ENCODE peak calls at places on chromosome 14, in five cellular contexts. One of them, this sample, is unnamed.

GRCh38 chr14:90717916-90718315 is 98.3 kb downstream of the TTC7B start:
- DNase-seq in A549: no peak
- DNase-seq in uterus: no peak
- DNase-seq in heart left ventricle: no peak
- DNase-seq in spleen: no peak
- DNase-seq in this sample: no peak

GRCh38 chr14:100287202-100287997 is 18.8 kb downstream of the SLC25A29 start:
- DNase-seq in spleen: no peak
- DNase-seq in heart left ventricle: no peak
- DNase-seq in A549: no peak
- DNase-seq in uterus: no peak
- DNase-seq in this sample: no peak

GRCh38 chr14:22524784-22525161 is 64.3 kb downstream of the DAD1 start:
- DNase-seq in spleen: no peak
- DNase-seq in heart left ventricle: no peak
- DNase-seq in uterus: no peak
- DNase-seq in A549: no peak
- DNase-seq in this sample: no peak

GRCh38 chr14:48398675-48399282 is 723.4 kb upstream of the MDGA2 start:
- DNase-seq in A549: peak
- DNase-seq in uterus: no peak
- DNase-seq in heart left ventricle: no peak
- DNase-seq in spleen: no peak
- DNase-seq in this sample: no peak

GRCh38 chr14:64337901-64338615 is 43.9 kb upstream of the ESR2 start:
- DNase-seq in uterus: no peak
- DNase-seq in spleen: peak
- DNase-seq in A549: peak
- DNase-seq in heart left ventricle: no peak
- DNase-seq in this sample: peak

GRCh38 chr14:22448035-22448904 is 140.8 kb downstream of the DAD1 start:
- DNase-seq in A549: no peak
- DNase-seq in heart left ventricle: no peak
- DNase-seq in spleen: peak
- DNase-seq in uterus: no peak
- DNase-seq in this sample: no peak

GRCh38 chr14:77653473-77653872 is 37.0 kb upstream of the SPTLC2 start:
- DNase-seq in uterus: no peak
- DNase-seq in spleen: peak
- DNase-seq in A549: no peak
- DNase-seq in heart left ventricle: no peak
- DNase-seq in this sample: no peak

GRCh38 chr14:104970231-104971068 is 7.7 kb downstream of the AHNAK2 start:
- DNase-seq in spleen: peak
- DNase-seq in uterus: peak
- DNase-seq in heart left ventricle: no peak
- DNase-seq in A549: peak
- DNase-seq in this sample: peak

GRCh38 chr14:68146812-68147211 is 327.2 kb downstream of the RAD51B start:
- DNase-seq in A549: peak
- DNase-seq in heart left ventricle: no peak
- DNase-seq in uterus: no peak
- DNase-seq in spleen: no peak
- DNase-seq in this sample: peak

GRCh38 chr14:37122288-37122687 is 50.1 kb downstream of the SLC25A21 start:
- DNase-seq in heart left ventricle: no peak
- DNase-seq in spleen: no peak
- DNase-seq in uterus: no peak
- DNase-seq in A549: peak
- DNase-seq in this sample: no peak

GRCh38 chr14:70754989-70755388 is 54.3 kb downstream of the MAP3K9 start:
- DNase-seq in uterus: no peak
- DNase-seq in heart left ventricle: no peak
- DNase-seq in A549: peak
- DNase-seq in spleen: no peak
- DNase-seq in this sample: no peak

GRCh38 chr14:77407158-77407557 is 16.2 kb downstream of the NOXRED1 start:
- DNase-seq in uterus: no peak
- DNase-seq in spleen: no peak
- DNase-seq in A549: no peak
- DNase-seq in heart left ventricle: no peak
- DNase-seq in this sample: no peak

GRCh38 chr14:64721899-64722298 is 17.7 kb downstream of the PLEKHG3 start:
- DNase-seq in A549: no peak
- DNase-seq in heart left ventricle: no peak
- DNase-seq in uterus: no peak
- DNase-seq in spleen: no peak
- DNase-seq in this sample: no peak

GRCh38 chr14:32565256-32565655 is 236.2 kb downstream of the AKAP6 start:
- DNase-seq in spleen: no peak
- DNase-seq in uterus: no peak
- DNase-seq in heart left ventricle: no peak
- DNase-seq in A549: no peak
- DNase-seq in this sample: no peak

GRCh38 chr14:71361335-71361734 is 454.1 kb downstream of the PCNX1 start:
- DNase-seq in uterus: no peak
- DNase-seq in A549: no peak
- DNase-seq in heart left ventricle: no peak
- DNase-seq in spleen: no peak
- DNase-seq in this sample: no peak

GRCh38 chr14:76767681-76768055 is 6.4 kb downstream of the VASH1 start:
- DNase-seq in spleen: peak
- DNase-seq in A549: no peak
- DNase-seq in heart left ventricle: no peak
- DNase-seq in uterus: peak
- DNase-seq in this sample: peak

GRCh38 chr14:77024171-77024627 is 4.3 kb downstream of the IRF2BPL start:
- DNase-seq in A549: peak
- DNase-seq in spleen: no peak
- DNase-seq in uterus: peak
- DNase-seq in heart left ventricle: peak
- DNase-seq in this sample: no peak

GRCh38 chr14:94329857-94330256 is 6.7 kb upstream of the SERPINA6 start:
- DNase-seq in uterus: no peak
- DNase-seq in heart left ventricle: no peak
- DNase-seq in spleen: no peak
- DNase-seq in A549: no peak
- DNase-seq in this sample: no peak

GRCh38 chr14:67187210-67187609 is 2.0 kb upstream of the GARIN2 start:
- DNase-seq in uterus: no peak
- DNase-seq in heart left ventricle: no peak
- DNase-seq in spleen: no peak
- DNase-seq in A549: peak
- DNase-seq in this sample: no peak

GRCh38 chr14:77032854-77033621 is 4.5 kb upstream of the IRF2BPL start:
- DNase-seq in heart left ventricle: peak
- DNase-seq in spleen: peak
- DNase-seq in A549: peak
- DNase-seq in uterus: peak
- DNase-seq in this sample: peak

GRCh38 chr14:52895000-52895399 is 55.9 kb downstream of the FERMT2 start:
- DNase-seq in uterus: no peak
- DNase-seq in spleen: no peak
- DNase-seq in A549: no peak
- DNase-seq in heart left ventricle: no peak
- DNase-seq in this sample: no peak

DNA sequence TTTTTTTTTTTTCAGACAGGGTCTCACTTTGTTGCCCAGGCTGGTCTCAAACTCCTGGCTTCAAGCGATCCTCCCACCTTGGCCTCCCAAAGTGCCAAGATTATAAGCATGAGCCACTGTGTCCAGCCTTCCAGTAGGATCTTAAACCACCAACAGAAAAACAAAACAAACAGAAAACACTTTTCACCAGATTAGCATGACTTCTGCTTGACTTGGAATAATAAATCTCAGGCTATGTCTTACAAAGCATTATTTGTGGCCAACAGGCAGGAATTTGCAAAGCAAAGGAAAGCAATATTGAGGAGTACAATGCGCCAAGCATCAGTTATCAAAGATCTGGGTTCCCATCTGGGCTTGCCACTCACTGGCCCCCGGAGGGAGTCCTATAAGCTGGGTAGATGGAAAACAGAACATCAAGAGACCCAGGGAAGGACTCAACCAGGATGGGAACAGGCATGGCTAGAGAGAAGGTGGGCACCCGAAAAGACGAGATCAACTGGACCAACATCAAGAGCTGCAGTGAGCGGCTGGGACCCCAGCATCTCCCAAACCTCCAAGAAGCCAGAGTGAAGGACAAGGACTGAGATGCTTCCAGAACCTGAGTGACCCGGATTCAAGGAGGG is 101.3 kb downstream of the TMEM30B start:
- DNase-seq in A549: no peak
- DNase-seq in spleen: no peak
- DNase-seq in heart left ventricle: no peak
- DNase-seq in uterus: no peak
- DNase-seq in this sample: no peak
- H3K27ac ChIP-seq in A549: peak
- H3K27ac ChIP-seq in spleen: no peak
- H3K27ac ChIP-seq in heart left ventricle: no peak
- H3K27ac ChIP-seq in uterus: no peak
- H3K27ac ChIP-seq in this sample: no peak

GRCh38 chr14:74510955-74511354 is 17.4 kb downstream of the ISCA2 start:
- DNase-seq in uterus: no peak
- DNase-seq in spleen: peak
- DNase-seq in heart left ventricle: no peak
- DNase-seq in A549: peak
- DNase-seq in this sample: no peak
- H3K4me3 ChIP-seq in uterus: no peak
- H3K4me3 ChIP-seq in spleen: no peak
- H3K4me3 ChIP-seq in heart left ventricle: no peak
- H3K4me3 ChIP-seq in A549: no peak
- H3K4me3 ChIP-seq in this sample: no peak

DNA sequence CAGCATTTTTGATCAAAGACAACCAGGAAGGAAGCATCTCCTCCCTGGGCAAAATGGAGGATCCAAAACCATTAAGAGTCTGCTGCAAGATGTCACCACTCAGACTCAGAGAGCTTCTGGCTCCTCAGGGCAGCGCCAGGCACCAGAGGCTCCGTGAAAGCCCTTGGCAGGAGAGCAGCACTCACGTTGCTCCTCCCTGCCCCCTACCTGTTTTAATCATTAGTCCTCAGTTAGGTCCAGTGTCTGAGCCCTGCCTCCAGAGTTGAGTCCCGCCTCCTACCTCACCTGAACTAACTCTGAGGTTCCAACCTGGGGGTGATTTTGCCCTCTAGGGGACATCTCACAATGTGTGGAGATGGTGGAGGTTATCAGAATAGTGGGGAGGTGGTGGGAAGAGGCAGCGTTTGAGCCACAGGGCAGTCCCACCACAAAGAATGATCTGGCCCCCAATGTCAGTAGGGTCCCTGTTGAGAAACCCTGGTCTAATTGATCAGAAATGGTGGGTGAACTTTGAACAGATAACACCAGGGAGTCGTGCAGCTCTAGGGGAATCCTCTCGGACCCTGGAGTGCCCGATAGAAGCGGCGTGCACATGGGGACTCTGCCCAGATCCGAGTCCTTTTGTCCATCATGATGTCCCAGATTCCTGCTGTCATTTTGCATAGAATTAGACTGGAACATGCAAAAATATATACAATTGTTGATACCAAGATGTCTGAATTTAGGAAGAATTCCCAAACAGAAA is 156.7 kb upstream of the DIO3 start:
- DNase-seq in heart left ventricle: no peak
- DNase-seq in uterus: no peak
- DNase-seq in spleen: no peak
- DNase-seq in A549: no peak
- DNase-seq in this sample: no peak
- TF ChIP-seq POLR2A in heart left ventricle: no peak
- TF ChIP-seq POLR2A in uterus: no peak
- TF ChIP-seq POLR2A in spleen: no peak
- TF ChIP-seq POLR2A in A549: no peak
- TF ChIP-seq POLR2A in this sample: no peak

DNA sequence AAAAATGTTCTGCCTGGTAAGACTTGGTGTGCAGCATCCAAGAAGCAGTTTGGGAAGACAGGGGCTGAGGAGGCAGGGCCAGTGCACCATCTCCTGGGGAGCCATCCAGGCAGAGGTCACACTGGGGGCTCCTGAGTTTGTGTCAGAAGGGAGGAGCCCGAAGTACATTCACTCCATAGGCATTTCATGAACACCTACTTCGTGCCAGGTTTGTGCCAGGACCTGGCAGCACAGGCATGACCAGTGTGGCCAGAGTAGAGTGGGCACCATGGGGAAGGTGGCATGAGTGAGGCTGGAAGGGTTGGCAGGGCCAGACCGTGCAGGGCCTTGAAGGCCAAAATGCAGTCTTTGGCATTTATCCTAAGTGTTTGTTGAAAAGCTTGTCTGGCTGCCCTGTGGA is 86.5 kb upstream of the RIN3 start:
- DNase-seq in A549: no peak
- DNase-seq in uterus: no peak
- DNase-seq in heart left ventricle: no peak
- DNase-seq in spleen: no peak
- DNase-seq in this sample: no peak
- H3K27ac ChIP-seq in A549: peak
- H3K27ac ChIP-seq in uterus: no peak
- H3K27ac ChIP-seq in heart left ventricle: no peak
- H3K27ac ChIP-seq in spleen: peak
- H3K27ac ChIP-seq in this sample: no peak